ENCODE peak calls at places on chromosome 11, in six cellular contexts. T is adrenal gland; L is colonic mucosa; P is IMR-90; I is CD8-positive, alpha-beta T cell; D is dorsolateral prefrontal cortex. Q is an unnamed sample.
A peak's percentile ranks its signal among the peaks of the same experiment; 100 is the strongest.

GRCh38 chr11:123363556-123363955 is 66.5 kb upstream of the GRAMD1B start:
- DNase-seq in T (no peak), D (no peak), P (no peak), L (no peak), I (no peak), Q (no peak)

GRCh38 chr11:100925935-100926334 is 203.7 kb downstream of the PGR start:
- DNase-seq in T (no peak), L (no peak), D (no peak), I (no peak), P (peak; percentile 89), Q (no peak)

GRCh38 chr11:120752668-120753067 is 241.1 kb downstream of the GRIK4 start:
- DNase-seq in T (no peak), P (no peak), L (no peak), I (no peak), D (no peak), Q (no peak)

GRCh38 chr11:128300785-128301184 is 286.6 kb downstream of the ETS1 start:
- DNase-seq in I (no peak), P (no peak), D (no peak), L (no peak), T (no peak), Q (no peak)

GRCh38 chr11:50170115-50170514 is 137.4 kb downstream of the OR4C45 start:
- DNase-seq in D (no peak), I (no peak), T (no peak), L (no peak), P (no peak), Q (no peak)

GRCh38 chr11:112588252-112588668 is 327.6 kb upstream of the PLET1 start:
- DNase-seq in T (peak; percentile 92), D (peak; percentile 88), L (peak; percentile 40), I (peak; percentile 27), P (peak; percentile 77), Q (peak; percentile 52)

GRCh38 chr11:20372081-20372480 is 8.6 kb downstream of the HTATIP2 start:
- DNase-seq in I (no peak), D (no peak), T (no peak), P (no peak), L (no peak), Q (no peak)

GRCh38 chr11:27209562-27210005 is 153.4 kb downstream of the CCDC34 start:
- DNase-seq in P (peak; percentile 93), D (no peak), L (peak; percentile 24), T (peak; percentile 63), I (no peak), Q (peak; percentile 60)

GRCh38 chr11:75562048-75562835 is at the start of gene SERPINH1:
- DNase-seq in L (peak; percentile 90), P (peak; percentile 84), T (peak; percentile 95), I (peak; percentile 55), D (peak; percentile 75), Q (peak; percentile 97)

GRCh38 chr11:118629761-118630661 is 22.6 kb downstream of the PHLDB1 start:
- DNase-seq in D (no peak), L (peak; percentile 86), P (no peak), I (no peak), T (no peak), Q (peak; percentile 84)

GRCh38 chr11:48063424-48063978 is 83.1 kb downstream of the PTPRJ start:
- DNase-seq in D (no peak), T (peak; percentile 62), P (peak; percentile 99), L (no peak), I (no peak), Q (peak; percentile 94)

GRCh38 chr11:66015094-66015881 is 3.5 kb downstream of the CST6 start:
- DNase-seq in P (no peak), I (no peak), D (no peak), T (no peak), L (no peak), Q (peak; percentile 94)

GRCh38 chr11:47185305-47186075 is 744 bp downstream of the PACSIN3 start:
- DNase-seq in L (no peak), I (no peak), D (no peak), P (peak; percentile 37), T (peak; percentile 89), Q (peak; percentile 92)

GRCh38 chr11:1148752-1149180 is 9.0 kb upstream of the MUC5AC start:
- DNase-seq in T (peak; percentile 31), P (no peak), D (no peak), I (no peak), L (peak; percentile 42), Q (peak; percentile 65)

GRCh38 chr11:11027271-11027670 is 169.4 kb upstream of the ZBED5 start:
- DNase-seq in P (peak; percentile 85), D (no peak), L (no peak), I (no peak), T (no peak), Q (peak; percentile 93)

GRCh38 chr11:128956401-128957203 is 13.9 kb upstream of the TP53AIP1 start:
- DNase-seq in T (peak; percentile 73), D (peak; percentile 44), L (peak; percentile 60), I (no peak), P (peak; percentile 78), Q (peak; percentile 95)

GRCh38 chr11:15493066-15493465 is 378.3 kb downstream of the INSC start:
- DNase-seq in P (peak; percentile 2), D (no peak), I (no peak), L (no peak), T (no peak), Q (no peak)

GRCh38 chr11:112044961-112045360 is 19.8 kb downstream of the DLAT start:
- DNase-seq in L (no peak), I (no peak), P (no peak), T (no peak), D (no peak), Q (no peak)

GRCh38 chr11:60891103-60891741 is 15.2 kb downstream of the PRPF19 start:
- DNase-seq in L (no peak), D (no peak), P (peak; percentile 23), T (peak; percentile 89), I (no peak), Q (no peak)

GRCh38 chr11:10443152-10443551 is 11.9 kb upstream of the AMPD3 start:
- DNase-seq in I (no peak), D (no peak), T (no peak), P (peak; percentile 16), L (no peak), Q (no peak)

GRCh38 chr11:117458275-117459120 is 130.8 kb downstream of the CEP164 start:
- DNase-seq in L (no peak), I (no peak), P (no peak), T (no peak), D (peak; percentile 43), Q (peak; percentile 66)

DNA sequence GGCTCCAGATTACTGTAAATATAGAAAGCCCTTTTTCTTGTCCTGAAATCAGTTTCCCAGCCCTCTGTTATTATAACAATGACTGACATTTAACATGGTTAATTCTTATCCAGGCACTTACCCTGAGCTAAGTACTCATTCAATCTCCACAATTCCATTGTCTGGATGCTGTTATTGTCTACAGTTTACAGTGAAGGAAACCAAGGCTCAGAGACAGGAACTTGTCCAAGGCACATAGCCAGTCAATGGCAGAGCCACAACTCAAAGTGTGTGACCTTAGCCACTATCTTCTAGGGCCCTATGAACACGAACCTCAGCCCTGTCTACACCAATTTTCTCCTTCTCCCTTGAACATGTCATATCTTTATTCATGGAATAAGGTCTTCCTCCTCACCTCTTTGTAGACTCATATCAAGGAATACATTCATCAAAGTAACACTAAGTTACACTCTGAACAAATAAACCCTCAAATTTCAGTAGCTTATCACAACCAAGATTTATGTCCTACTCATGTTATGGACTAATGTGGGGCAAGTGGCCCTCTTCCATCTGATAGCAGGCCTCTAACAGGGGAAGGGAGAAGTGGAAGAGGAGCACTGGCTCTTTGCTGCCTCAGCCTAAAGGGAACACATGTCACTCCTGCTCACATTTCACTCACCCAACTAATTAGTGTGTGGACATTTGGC is 39.3 kb upstream of the APLNR start:
- DNase-seq in P (no peak), I (no peak), D (no peak), T (no peak), L (no peak), Q (no peak)
- H3K27ac ChIP-seq in P (peak overlapping the region; percentile 17), I (no peak overlapping the region), D (no peak overlapping the region), T (no peak overlapping the region), L (no peak overlapping the region), Q (peak overlapping the region; percentile 19)

DNA sequence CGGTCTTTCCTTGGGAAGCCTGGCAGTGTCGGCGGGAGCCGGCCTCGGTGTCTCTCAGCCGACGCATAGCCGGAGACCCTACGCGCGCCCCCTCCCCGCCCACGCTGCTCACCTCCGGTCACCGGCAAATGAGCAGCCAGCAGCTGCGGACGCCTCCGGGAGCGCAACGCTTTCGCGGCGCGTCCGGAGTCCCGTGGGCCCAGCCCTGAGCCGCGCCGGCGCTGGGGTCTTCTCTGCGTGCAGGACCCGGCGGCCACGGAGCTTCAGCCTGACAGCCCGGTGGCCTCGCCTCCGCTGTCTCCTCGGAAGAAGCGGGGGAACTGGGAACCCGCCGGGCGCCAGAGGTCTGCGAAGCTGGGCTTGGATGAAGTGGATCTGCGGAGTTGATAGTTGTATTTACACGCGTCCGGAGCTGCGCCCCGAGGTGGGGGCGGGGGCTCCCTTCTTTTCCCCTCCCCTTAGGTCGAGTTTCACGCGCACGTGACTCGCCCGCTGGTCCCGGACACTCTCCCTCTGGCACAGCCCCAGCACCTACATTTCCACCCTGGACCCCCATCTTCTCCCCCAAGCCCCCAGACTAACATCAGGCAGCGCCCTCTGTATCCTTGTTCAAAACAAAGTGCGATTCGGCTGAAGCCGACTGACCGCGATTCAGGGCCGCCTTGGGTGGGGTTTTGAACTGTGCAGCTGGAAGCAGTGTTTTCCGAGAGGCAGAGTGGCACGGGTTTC is at the start of gene SLC43A1:
- DNase-seq in P (peak; percentile 59), D (no peak), I (peak; percentile 34), T (peak; percentile 65), L (peak; percentile 72), Q (peak; percentile 91)
- TF ChIP-seq CTCF in P (no peak), D (no peak), I (no peak), T (no peak), L (no peak), Q (no peak)

GRCh38 chr11:2477254-2477653 is 32.4 kb downstream of the KCNQ1 start:
- DNase-seq in D (no peak), I (no peak), L (no peak), T (peak; percentile 78), P (no peak), Q (peak; percentile 42)

GRCh38 chr11:2481253-2481652 is 36.4 kb downstream of the KCNQ1 start:
- DNase-seq in T (no peak), I (no peak), L (no peak), D (no peak), P (no peak), Q (no peak)

GRCh38 chr11:2475151-2475918 is 30.5 kb downstream of the KCNQ1 start:
- DNase-seq in D (no peak), I (no peak), T (peak; percentile 62), L (no peak), P (no peak), Q (no peak)

GRCh38 chr11:2480874-2481220 is 36.0 kb downstream of the KCNQ1 start:
- DNase-seq in I (no peak), D (no peak), L (no peak), T (no peak), P (no peak), Q (no peak)

GRCh38 chr11:2477936-2478335 is 33.1 kb downstream of the KCNQ1 start:
- DNase-seq in L (no peak), T (peak; percentile 80), P (no peak), D (no peak), I (no peak), Q (no peak)
- H3K27ac ChIP-seq in L (no peak overlapping the region), T (no peak overlapping the region), P (no peak overlapping the region), D (no peak overlapping the region), I (no peak overlapping the region), Q (no peak overlapping the region)

DNA sequence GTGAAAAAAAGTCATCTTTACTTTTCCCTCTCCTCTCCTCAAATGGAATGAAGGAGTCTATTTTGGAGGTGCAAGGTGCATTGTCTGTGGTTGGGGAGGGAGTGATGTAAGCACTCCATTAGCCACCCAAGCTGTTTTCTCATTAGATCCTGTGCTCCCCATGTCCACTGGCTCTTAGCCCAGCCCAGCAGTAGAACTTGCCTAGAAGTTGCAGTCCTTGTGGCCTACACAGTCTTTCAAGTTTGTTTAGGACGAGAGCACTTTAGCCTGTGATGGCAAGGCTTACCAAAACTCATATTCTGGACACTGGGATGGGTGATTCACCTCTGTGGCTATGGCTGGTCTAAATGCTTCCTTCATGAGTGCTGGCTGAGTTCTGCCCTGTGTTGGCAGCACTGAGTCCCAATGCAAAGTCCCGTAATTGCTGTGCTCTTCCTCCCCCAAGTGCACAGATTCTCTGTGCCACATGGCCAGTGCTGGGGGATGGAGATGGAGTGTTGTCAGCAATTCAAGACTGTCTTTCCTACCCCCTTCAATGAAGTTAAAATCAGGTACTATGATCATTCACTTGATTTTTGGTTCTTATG is 15.8 kb downstream of the SLC22A25 start:
- DNase-seq in P (no peak), D (no peak), I (no peak), L (no peak), T (no peak), Q (no peak)
- TF ChIP-seq CTCF in P (no peak), D (no peak), I (no peak), L (no peak), T (no peak), Q (no peak)